ENCODE peak calls at places on chromosomes 4 and X, in four cellular contexts. T, G, H and O are unnamed samples.
A peak's percentile ranks its signal among the peaks of the same experiment; 100 is the strongest.

GRCh38 chr4:129346760-129347159 is 250.8 kb downstream of the C4orf33 start:
- DNase-seq in G (no peak), H (no peak), T (no peak), O (no peak)

GRCh38 chr4:176406736-176407135 is 87.0 kb downstream of the SPCS3 start:
- DNase-seq in H (peak; percentile 13), T (no peak), G (no peak), O (peak; percentile 50)

GRCh38 chr4:109746728-109747127 is 16.9 kb upstream of the PLA2G12A start:
- DNase-seq in H (no peak), G (no peak), T (no peak), O (no peak)

GRCh38 chrX:40784516-40785151 is 49.3 kb upstream of the MED14 start:
- DNase-seq in G (no peak), T (no peak), H (peak; percentile 20), O (no peak)

GRCh38 chr4:53490965-53491622 is 100.2 kb downstream of the LNX1 start:
- DNase-seq in G (no peak), T (peak; percentile 57), H (peak; percentile 71), O (peak; percentile 97)

GRCh38 chrX:150268839-150269238 is 94.3 kb upstream of the MAMLD1 start:
- DNase-seq in G (no peak), H (no peak), T (no peak), O (no peak)

GRCh38 chr4:762211-763190 is 56.9 kb downstream of the PCGF3 start:
- DNase-seq in H (peak; percentile 43), T (peak; percentile 22), G (no peak), O (peak; percentile 27)

GRCh38 chr4:100591156-100591876 is 73.5 kb upstream of the EMCN start:
- DNase-seq in H (peak; percentile 64), G (no peak), T (no peak), O (no peak)

GRCh38 chrX:138128025-138128671 is 562.2 kb downstream of the ZIC3 start:
- DNase-seq in H (peak; percentile 48), T (peak; percentile 18), G (no peak), O (peak; percentile 45)

GRCh38 chrX:40146471-40147398 is 49.0 kb upstream of the BCOR start:
- DNase-seq in H (peak; percentile 66), T (no peak), G (peak; percentile 83), O (no peak)